ENCODE peak calls at places on chromosome 11, in eight cellular contexts. B is upper lobe of left lung, T is HCT116, U is GM23338, F is Panc1, S is K562, G is GM12878, D is HepG2. E is an unnamed sample.

GRCh38 chr11:64395545-64396078 is 36.6 kb downstream of the RPS6KA4 start:
- ATAC-seq in U (no peak), G (no peak), B (no peak), F (no peak), T (no peak), D (peak), S (no peak), E (no peak)

GRCh38 chr11:44315947-44316387 is 6.0 kb upstream of the ALX4 start:
- ATAC-seq in U (peak), B (no peak), D (peak), T (no peak), G (no peak), F (peak), S (no peak), E (no peak)

GRCh38 chr11:75365711-75366181 is 14.3 kb upstream of the ARRB1 start:
- ATAC-seq in G (no peak), T (no peak), B (peak), F (peak), D (no peak), S (no peak), U (no peak), E (peak)

GRCh38 chr11:84847842-84848241 is 779.3 kb downstream of the DLG2 start:
- ATAC-seq in D (no peak), T (no peak), B (no peak), U (no peak), G (no peak), F (no peak), S (no peak), E (no peak)

GRCh38 chr11:40274017-40274416 is 1185.4 kb downstream of the LRRC4C start:
- ATAC-seq in D (no peak), T (no peak), S (no peak), B (no peak), U (no peak), G (no peak), F (no peak), E (no peak)

GRCh38 chr11:12182650-12183511 is 72.5 kb downstream of the MICAL2 start:
- ATAC-seq in B (peak), T (peak), F (peak), U (no peak), G (no peak), D (peak), S (peak), E (peak)

GRCh38 chr11:102981324-102981910 is 25.9 kb upstream of the MMP13 start:
- ATAC-seq in S (no peak), F (no peak), G (peak), U (peak), D (no peak), T (no peak), B (no peak), E (no peak)

GRCh38 chr11:126919147-126919823 is 81.3 kb downstream of the KIRREL3 start:
- ATAC-seq in D (no peak), U (no peak), F (no peak), S (no peak), B (no peak), G (peak), T (no peak), E (no peak)

GRCh38 chr11:85028329-85029101 is 598.6 kb downstream of the DLG2 start:
- ATAC-seq in D (peak), F (no peak), G (no peak), S (no peak), U (no peak), T (no peak), B (peak), E (no peak)

GRCh38 chr11:34364102-34364501 is 6.3 kb upstream of the ABTB2 start:
- ATAC-seq in S (no peak), B (no peak), T (no peak), G (no peak), U (no peak), F (no peak), D (peak), E (no peak)

GRCh38 chr11:102239906-102240305 is 77.4 kb upstream of the BIRC3 start:
- ATAC-seq in T (no peak), S (no peak), U (no peak), G (no peak), F (no peak), B (no peak), D (no peak), E (no peak)

GRCh38 chr11:58905716-58906547 is 33.4 kb upstream of the GLYATL1 start:
- ATAC-seq in T (no peak), S (peak), F (no peak), D (no peak), B (no peak), U (peak), G (no peak), E (peak)

GRCh38 chr11:117022526-117022925 is 75.7 kb downstream of the SIK3 start:
- ATAC-seq in B (no peak), T (no peak), G (peak), U (no peak), F (no peak), D (no peak), S (no peak), E (no peak)

GRCh38 chr11:13168281-13168680 is 109.3 kb upstream of the BMAL1 start:
- ATAC-seq in B (no peak), S (no peak), G (no peak), F (no peak), D (no peak), U (no peak), T (peak), E (no peak)

GRCh38 chr11:125945797-125946520 is at the start of gene VSIG10L2:
- ATAC-seq in F (no peak), U (no peak), D (no peak), B (no peak), G (no peak), T (no peak), S (no peak), E (no peak)

GRCh38 chr11:36216061-36216615 is 73.1 kb downstream of the COMMD9 start:
- ATAC-seq in D (no peak), S (no peak), G (no peak), T (no peak), U (no peak), F (no peak), B (no peak), E (no peak)

GRCh38 chr11:13009921-13010736 is 1.0 kb downstream of the RASSF10 start:
- ATAC-seq in F (no peak), G (no peak), T (no peak), B (no peak), S (no peak), U (peak), D (no peak), E (peak)

GRCh38 chr11:16606784-16607674 is 131.4 kb upstream of the C11orf58 start:
- ATAC-seq in G (no peak), T (peak), U (peak), D (peak), S (peak), F (peak), B (peak), E (no peak)

GRCh38 chr11:19723572-19724342 is 11.1 kb downstream of the NAV2 start:
- ATAC-seq in G (peak), S (no peak), F (peak), B (no peak), D (no peak), U (no peak), T (peak), E (peak)

GRCh38 chr11:70517996-70518907 is 119.9 kb downstream of the CTTN start:
- ATAC-seq in S (peak), U (peak), B (no peak), D (no peak), G (no peak), T (peak), F (peak), E (no peak)

GRCh38 chr11:6755953-6756347 is 15.8 kb downstream of the OR2AG2 start:
- ATAC-seq in F (no peak), T (no peak), B (no peak), S (no peak), U (no peak), G (no peak), D (peak), E (no peak)

GRCh38 chr11:36375348-36376314 is 79.5 kb downstream of the PRR5L start:
- ATAC-seq in G (no peak), T (no peak), F (no peak), B (no peak), U (peak), D (no peak), S (no peak), E (no peak)

GRCh38 chr11:36035999-36036398 is 92.1 kb downstream of the LDLRAD3 start:
- ATAC-seq in S (no peak), T (no peak), U (no peak), G (no peak), F (no peak), B (no peak), D (no peak), E (no peak)

GRCh38 chr11:69750108-69750850 is 24.9 kb downstream of the FGF4 start:
- ATAC-seq in S (no peak), F (no peak), U (no peak), D (no peak), B (no peak), T (no peak), G (no peak), E (peak)

GRCh38 chr11:74257934-74258553 is 53.4 kb downstream of the P4HA3 start:
- ATAC-seq in B (no peak), T (no peak), D (no peak), S (no peak), F (no peak), U (no peak), G (no peak), E (peak)
- TF ChIP-seq POLR2AphosphoS5 in B (no peak), T (no peak), D (no peak), S (no peak), F (peak), U (no peak), G (no peak), E (no peak)

DNA sequence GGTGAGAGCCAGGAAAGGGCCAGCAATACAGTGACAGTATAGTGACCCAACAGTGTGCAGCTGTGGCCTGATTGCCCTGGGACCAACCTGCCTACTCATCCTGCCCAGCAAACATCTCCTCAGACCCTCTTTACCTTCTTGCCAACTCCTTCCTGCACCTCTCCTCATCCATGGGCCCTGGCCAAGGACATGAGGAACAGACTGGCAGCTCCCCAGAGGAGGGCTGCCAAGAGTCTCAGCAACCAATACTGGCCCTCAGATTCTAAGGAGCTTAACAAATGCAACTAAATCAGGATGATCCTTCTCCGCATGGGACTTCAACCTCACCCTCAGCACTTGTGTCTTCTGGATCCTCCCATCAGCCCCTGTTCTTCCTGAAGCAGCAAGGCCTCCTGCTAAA is 77.0 kb downstream of the RPL27A start:
- ATAC-seq in B (no peak), G (no peak), T (no peak), U (no peak), S (no peak), D (no peak), F (peak), E (peak)
- TF ChIP-seq POLR2AphosphoS5 in B (no peak), G (no peak), T (no peak), U (no peak), S (no peak), D (no peak), F (no peak), E (peak)

DNA sequence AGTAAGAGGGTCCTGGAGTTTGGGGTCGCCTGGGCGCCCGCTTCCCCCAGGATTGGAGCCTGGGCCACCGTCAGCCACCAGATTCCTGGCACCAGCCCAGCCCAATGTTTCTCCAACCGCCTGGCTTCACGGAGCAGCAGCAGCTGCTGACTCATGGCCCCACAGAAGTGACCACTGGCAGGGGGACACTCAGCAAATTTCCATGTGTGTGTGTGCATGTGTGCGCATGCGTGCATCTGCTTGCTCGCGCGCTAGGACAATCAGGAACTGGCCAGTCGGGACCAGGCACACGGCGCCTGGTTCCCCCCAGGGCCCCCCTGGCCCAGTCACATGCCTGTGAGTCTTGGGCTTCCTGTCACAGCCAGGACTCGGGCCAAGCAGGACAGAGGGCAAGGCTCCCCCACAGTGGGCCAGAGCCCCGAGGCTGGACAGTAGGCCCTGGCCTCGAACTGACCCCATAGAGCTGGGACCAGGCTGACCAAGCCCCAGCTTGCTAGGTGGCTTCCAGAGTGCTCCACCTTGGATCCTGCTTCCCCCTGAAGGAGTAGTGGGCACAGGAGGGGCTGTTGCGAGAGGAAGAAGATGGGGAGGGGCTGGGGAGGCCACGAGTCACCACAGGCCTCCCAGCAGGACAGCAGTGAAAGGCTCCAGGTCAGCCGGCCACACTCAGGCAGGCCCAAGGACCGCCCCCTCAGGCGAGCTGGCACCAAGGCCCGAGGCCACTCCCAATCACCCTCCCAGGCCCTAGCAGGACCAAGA is 3.2 kb downstream of the CTSD start:
- ATAC-seq in B (peak), F (peak), D (no peak), U (no peak), S (peak), G (no peak), T (no peak), E (peak)
- TF ChIP-seq POLR2AphosphoS5 in B (peak), F (no peak), D (no peak), U (no peak), S (no peak), G (no peak), T (no peak), E (peak)

DNA sequence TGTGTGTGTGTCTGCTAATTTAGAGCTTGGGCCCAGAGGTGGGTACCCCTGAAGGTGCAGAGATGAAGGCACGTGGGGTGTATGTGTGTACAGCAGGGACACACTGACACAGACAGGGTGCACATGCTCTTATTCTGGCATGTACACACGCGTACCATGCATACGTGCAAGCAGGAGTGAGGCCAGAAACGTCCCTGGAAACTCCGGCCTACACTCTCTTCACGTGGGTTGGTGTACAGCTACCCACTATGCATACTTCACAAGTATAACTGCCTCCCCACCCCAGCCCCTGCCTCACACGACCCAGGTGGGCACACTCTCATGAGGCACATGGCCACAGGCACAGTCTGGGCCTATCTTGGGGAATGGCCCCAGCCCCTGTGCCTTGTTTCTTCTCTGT is 27.5 kb upstream of the JAM3 start:
- ATAC-seq in U (no peak), F (no peak), D (no peak), T (no peak), G (no peak), B (no peak), S (no peak), E (no peak)
- TF ChIP-seq POLR2AphosphoS5 in U (no peak), F (no peak), D (no peak), T (no peak), G (no peak), B (no peak), S (no peak), E (no peak)

DNA sequence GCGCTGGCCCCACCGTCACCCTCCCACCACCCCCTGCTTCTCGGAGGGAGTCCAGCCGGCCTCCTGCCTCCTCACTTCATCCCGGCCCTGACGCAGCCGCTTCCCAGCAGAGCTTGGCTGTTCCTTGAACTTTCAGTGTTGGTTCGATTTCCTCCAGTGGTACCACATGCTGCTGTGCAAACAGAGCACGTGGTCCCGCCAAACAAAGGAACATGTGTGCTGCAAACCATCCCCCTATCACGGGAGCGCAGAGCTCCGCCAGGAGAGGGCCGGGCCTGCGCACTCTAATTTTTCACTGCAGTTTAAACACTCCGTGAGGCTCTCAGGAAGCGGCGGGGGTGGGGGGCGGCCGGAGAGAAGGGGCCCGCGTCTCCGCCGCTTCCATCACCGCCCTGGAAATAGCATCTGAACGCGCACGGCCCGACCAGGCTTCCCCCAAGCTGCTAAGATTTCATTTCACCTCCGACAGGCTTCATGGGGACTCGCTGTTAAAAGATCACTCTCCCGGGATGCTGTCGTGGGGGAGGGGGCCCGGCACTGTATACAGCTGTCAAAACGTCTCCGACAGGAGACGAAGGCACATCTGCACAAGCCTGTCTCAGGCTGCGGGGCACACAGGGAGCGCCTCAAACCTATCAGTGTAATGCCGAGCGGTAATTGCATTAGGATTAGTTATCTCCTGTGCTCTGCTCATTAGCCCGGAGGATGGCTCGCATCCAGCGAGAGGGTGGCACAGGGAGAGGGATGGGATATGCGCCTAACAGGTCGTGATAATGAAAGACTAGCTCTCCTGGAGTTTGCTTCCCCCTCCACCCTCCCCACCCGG is 269.9 kb upstream of the SORL1-AS1 start:
- ATAC-seq in B (peak), T (no peak), S (no peak), G (no peak), U (peak), D (peak), F (peak), E (peak)
- TF ChIP-seq POLR2AphosphoS5 in B (peak), T (no peak), S (no peak), G (no peak), U (peak), D (no peak), F (no peak), E (peak)

DNA sequence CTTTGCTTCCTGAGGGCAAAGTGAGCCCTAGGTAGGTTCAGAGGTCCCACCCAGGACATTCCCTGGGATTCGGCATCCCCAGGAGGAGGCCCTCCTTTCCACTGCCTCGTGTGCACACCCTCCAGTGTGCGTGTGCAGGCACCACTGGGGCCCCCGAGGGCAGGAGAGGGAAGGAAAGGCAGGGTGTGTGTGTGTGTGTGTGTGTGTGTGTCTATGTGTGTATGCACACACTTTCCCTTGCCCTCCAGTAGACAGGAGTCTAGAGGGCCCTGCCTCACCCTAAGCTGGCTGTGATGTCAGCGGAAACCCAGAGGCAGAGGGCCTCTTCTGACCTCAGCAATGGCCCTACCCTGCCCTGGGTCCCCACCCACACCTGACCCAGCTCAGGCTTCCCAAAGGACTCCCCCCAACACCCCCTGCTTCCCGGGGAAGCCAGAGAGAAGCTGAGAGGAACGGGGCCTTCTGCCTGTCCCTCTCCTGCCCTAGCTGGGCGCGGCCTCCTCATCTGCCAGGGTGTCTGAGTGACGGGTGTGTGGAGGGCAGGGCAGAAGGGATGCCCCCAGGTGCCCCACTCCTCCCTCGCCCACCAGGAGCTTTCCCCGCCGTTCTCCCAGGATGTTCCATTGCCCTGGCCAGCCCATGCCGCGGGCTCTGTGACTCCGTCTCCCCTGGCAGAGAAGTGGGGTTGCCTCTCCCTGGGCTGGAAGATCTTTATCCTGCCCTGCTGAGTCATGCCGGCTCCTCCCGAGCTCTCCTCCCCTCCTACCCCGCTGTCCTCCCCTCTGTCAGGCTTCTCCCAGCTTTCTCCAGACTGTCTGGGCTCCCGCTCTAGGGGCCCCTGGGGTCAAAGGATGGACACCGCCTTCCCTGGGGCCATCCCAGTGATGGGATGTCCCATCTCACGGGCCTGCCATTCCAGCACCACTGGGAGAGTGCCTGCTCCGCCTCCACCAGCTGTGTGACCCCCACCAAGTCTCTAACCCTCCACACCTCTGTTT is 6.0 kb upstream of the CLCF1 start:
- ATAC-seq in U (no peak), S (peak), G (no peak), F (no peak), D (peak), T (peak), B (no peak), E (no peak)
- TF ChIP-seq POLR2AphosphoS5 in U (no peak), S (no peak), G (no peak), F (no peak), D (no peak), T (peak), B (no peak), E (no peak)

GRCh38 chr11:68257477-68258362 is 14.1 kb downstream of the C11orf24 start:
- ATAC-seq in D (peak), T (peak), S (peak), G (peak), B (peak), F (peak), U (peak), E (peak)
- TF ChIP-seq POLR2AphosphoS5 in D (no peak), T (no peak), S (no peak), G (no peak), B (peak), F (no peak), U (no peak), E (peak)

GRCh38 chr11:78801161-78801884 is 226.7 kb upstream of the NARS2 start:
- ATAC-seq in S (no peak), U (no peak), B (peak), F (peak), D (no peak), T (no peak), G (no peak), E (peak)
- TF ChIP-seq POLR2AphosphoS5 in S (no peak), U (no peak), B (peak), F (no peak), D (no peak), T (no peak), G (no peak), E (peak)

DNA sequence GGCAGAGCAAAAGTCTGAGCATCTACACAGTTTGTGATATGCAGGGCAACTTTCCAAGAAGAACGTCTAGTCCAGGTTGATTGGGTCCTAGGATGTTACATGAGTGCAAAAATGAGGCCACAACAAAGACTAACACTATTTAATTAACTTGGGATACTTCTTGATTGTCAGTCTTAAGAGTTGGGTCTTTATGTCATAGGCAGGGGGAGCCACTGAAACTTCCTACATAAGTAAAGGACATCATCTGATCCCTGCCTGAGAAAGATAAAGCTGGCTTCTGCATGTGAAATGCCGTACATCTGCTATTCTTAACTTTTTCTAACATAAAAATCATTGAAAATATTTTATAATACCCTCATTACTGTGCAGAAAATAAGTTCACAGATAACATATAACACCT is 525.5 kb downstream of the NTM start:
- ATAC-seq in B (no peak), U (no peak), F (no peak), T (no peak), G (no peak), D (no peak), S (no peak), E (no peak)
- TF ChIP-seq POLR2AphosphoS5 in B (no peak), U (no peak), F (no peak), T (no peak), G (no peak), D (no peak), S (no peak), E (no peak)